ENCODE peak calls at places on chromosome 18, in four cellular contexts. O, B, J and U are unnamed samples.

GRCh38 chr18:48068916-48069445 is 138.5 kb upstream of the SMAD2 start:
- DNase-seq in J (no peak), O (no peak), B (no peak), U (no peak)

GRCh38 chr18:67514901-67515540 is 1.5 kb downstream of the DSEL start:
- DNase-seq in O (no peak), B (no peak), J (no peak), U (no peak)

GRCh38 chr18:44898536-44898935 is 217.8 kb downstream of the SETBP1 start:
- DNase-seq in B (no peak), O (no peak), J (no peak), U (no peak)

GRCh38 chr18:76468345-76469275 is 26.4 kb downstream of the ZNF516 start:
- DNase-seq in J (no peak), O (no peak), B (no peak), U (no peak)

GRCh38 chr18:75062297-75062886 is 146.5 kb downstream of the PTGR3 start:
- DNase-seq in B (no peak), J (no peak), O (no peak), U (no peak)

GRCh38 chr18:53944721-53945120 is 279.7 kb downstream of the MBD2 start:
- DNase-seq in J (no peak), O (no peak), B (no peak), U (no peak)

GRCh38 chr18:48859311-48860275 is 91.2 kb downstream of the SMAD7 start:
- DNase-seq in O (no peak), B (no peak), J (no peak), U (no peak)

GRCh38 chr18:55079067-55079466 is 119.8 kb upstream of the CCDC68 start:
- DNase-seq in O (no peak), B (no peak), J (no peak), U (no peak)

GRCh38 chr18:54957987-54958386 is 1.3 kb downstream of the CCDC68 start:
- DNase-seq in J (no peak), B (no peak), O (no peak), U (no peak)

GRCh38 chr18:48846423-48846932 is 104.3 kb downstream of the SMAD7 start:
- DNase-seq in J (no peak), B (no peak), O (no peak), U (no peak)

GRCh38 chr18:832085-832681 is 20.1 kb upstream of the YES1 start:
- DNase-seq in O (peak; percentile 80), J (no peak), B (peak; percentile 91), U (no peak)

GRCh38 chr18:39872566-39872965 is 2082.5 kb upstream of the PIK3C3 start:
- DNase-seq in O (no peak), J (no peak), B (no peak), U (no peak)
- TF ChIP-seq FOXK2 in O (no peak), J (no peak), B (no peak), U (no peak)

DNA sequence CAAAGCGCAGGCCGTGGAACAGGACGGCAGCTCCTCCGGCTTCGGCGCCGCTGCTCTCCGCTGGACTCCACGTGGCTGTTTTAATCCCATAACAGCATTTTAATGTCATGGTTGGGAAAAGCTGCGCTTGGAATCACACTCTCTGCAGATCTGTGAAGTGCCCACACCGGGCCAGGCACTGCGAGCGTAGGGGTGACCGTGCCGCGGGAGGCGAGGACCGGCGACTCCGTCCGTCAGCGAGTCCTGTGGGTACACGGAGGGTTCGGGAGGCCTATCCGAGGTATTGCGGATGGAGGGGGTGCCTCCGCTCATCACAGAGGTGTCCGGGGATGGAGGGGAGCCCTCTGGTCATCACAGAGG is 198.0 kb upstream of the SALL3 start:
- DNase-seq in O (no peak), J (no peak), B (no peak), U (no peak)
- TF ChIP-seq FOXM1 in O (no peak), J (no peak), B (no peak), U (no peak)

GRCh38 chr18:58316943-58317342 is 272.9 kb downstream of the NEDD4L start:
- DNase-seq in O (no peak), J (no peak), B (no peak), U (no peak)
- TF ChIP-seq SP1 in O (no peak), J (no peak), B (no peak), U (no peak)

GRCh38 chr18:12534820-12535219 is 123.1 kb downstream of the SPIRE1 start:
- DNase-seq in J (no peak), B (no peak), O (no peak), U (no peak)

GRCh38 chr18:12543697-12544096 is 114.2 kb downstream of the SPIRE1 start:
- DNase-seq in O (no peak), B (no peak), J (no peak), U (no peak)

DNA sequence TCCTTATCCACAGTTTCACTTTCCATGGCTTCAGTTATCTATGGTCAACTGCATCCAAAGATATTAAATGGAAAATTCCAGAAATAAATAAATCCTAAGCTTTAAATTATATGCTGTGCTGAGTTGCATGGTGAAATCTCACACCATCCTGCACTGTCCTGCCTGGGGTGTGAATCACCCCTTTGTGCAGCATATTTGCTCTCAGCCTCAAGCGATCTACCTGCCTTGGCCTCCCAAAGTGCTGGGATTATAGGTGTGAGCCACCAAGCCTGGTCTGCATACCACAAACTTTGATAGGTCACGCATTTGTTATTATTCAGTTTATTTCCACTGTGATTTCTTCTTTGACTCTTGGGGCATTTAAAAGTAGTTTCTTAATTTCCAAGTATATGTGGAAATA is 117.2 kb downstream of the SPIRE1 start:
- DNase-seq in B (no peak), J (no peak), O (no peak), U (no peak)
- TF ChIP-seq FOXK2 in B (no peak), J (no peak), O (no peak), U (no peak)

GRCh38 chr18:57792741-57793629 is 10.1 kb downstream of the ATP8B1 start:
- DNase-seq in O (no peak), J (no peak), B (no peak), U (no peak)
- TF ChIP-seq FOXM1 in O (no peak), J (no peak), B (no peak), U (no peak)

DNA sequence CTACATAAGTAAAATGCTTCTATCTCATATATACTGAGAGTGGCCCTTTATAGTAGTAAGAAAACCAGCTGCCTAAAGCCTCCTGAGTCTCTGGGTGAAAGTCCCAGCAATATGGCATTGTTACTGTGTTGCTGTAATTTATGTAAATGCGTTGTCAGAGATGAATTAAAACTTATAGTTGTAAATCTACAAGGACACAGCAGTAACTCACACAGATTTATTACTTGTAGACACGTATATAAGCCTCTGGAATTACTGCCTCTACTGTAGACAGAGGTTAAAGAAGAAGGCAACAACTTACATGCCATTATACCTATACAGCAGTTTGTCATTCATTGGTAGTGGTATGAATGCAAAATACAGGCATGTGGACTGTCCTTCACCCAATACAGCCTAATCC is 169.1 kb upstream of the BOD1L2 start:
- DNase-seq in B (no peak), O (no peak), J (no peak), U (no peak)
- TF ChIP-seq SP1 in B (no peak), O (no peak), J (no peak), U (no peak)

GRCh38 chr18:62198259-62198658 is 11.2 kb downstream of the RELCH start:
- DNase-seq in O (no peak), J (no peak), B (no peak), U (no peak)

GRCh38 chr18:62201870-62202269 is 14.8 kb downstream of the RELCH start:
- DNase-seq in O (no peak), B (no peak), J (no peak), U (no peak)

GRCh38 chr18:62196978-62197377 is 9.9 kb downstream of the RELCH start:
- DNase-seq in B (no peak), J (no peak), O (no peak), U (no peak)

GRCh38 chr18:62199629-62200028 is 12.6 kb downstream of the RELCH start:
- DNase-seq in J (no peak), B (no peak), O (no peak), U (no peak)

DNA sequence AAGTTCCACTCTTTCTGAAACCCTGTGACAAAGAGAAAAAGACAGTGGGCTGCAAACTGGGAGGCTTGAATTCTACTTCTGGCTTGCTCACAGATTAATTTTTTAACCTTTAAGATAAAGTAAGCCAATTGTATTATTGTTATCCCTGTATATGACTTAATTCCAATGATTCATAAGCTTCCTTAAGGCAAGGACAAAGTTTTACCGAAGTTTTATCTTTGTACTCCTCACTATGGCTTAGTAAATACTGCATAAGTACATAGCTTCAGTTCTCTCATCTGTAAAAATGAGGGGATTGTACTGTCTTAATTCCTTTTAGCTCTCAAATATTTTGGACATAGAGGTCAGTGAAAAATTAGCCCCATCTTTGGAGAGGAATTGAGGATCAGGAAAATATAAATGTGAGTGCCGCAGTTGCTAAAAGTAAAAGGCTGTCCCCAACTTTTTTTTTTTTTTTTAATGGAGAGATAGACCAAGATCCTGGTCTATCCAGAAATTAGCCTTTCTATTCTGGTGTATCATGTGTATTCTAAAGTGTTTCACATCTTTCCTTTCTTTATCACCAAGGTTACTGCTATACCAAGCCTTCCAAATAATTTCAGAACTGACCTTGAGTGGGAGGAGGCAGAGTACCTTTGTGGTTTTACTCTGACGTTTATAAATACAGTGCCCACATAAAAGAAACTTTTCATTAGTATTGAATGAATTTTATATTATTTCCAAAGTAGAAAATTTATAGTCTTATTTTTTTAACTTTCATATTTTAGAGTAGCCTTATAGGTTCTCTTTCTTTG is 13.3 kb downstream of the RELCH start:
- DNase-seq in J (no peak), O (no peak), B (no peak), U (no peak)
- TF ChIP-seq FOXK2 in J (no peak), O (no peak), B (no peak), U (no peak)

DNA sequence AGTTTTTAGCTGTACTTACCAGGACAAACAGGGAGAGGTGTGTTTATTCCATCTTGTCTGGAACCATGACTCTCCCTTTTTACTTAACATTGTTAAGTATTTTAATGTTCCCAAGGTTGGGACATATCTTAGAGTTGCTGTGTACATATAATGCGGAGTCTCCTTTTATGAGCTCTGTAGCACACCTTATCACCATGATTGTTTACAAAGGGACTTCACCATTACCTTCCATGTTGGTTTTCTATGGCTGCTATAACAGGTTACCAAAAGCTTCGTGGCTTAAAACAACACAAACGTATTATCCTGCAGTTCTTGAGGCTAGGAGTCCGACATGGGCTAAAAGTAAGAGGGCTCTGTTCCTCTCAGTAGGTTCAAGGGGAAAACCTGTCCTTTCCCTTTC is 164.3 kb downstream of the GALNT1 start:
- DNase-seq in O (no peak), B (no peak), J (no peak), U (no peak)
- TF ChIP-seq FOXM1 in O (no peak), B (no peak), J (no peak), U (no peak)

GRCh38 chr18:40293311-40293710 is 1661.7 kb upstream of the PIK3C3 start:
- DNase-seq in J (no peak), B (no peak), O (no peak), U (no peak)
- TF ChIP-seq SP1 in J (no peak), B (no peak), O (no peak), U (no peak)